ENCODE peak calls at places on chromosomes 6 and 20, in six cellular contexts. I, F, L, Y, C and A are unnamed samples.

GRCh38 chr20:1993986-1994385 is at the start of gene PDYN:
- DNase-seq in C (no peak), Y (no peak), F (no peak), L (no peak), I (no peak), A (no peak)

GRCh38 chr6:144449911-144450690 is 165.0 kb downstream of the UTRN start:
- DNase-seq in I (no peak), F (no peak), L (no peak), C (no peak), Y (no peak), A (no peak)

GRCh38 chr6:83464741-83465140 is 33.9 kb upstream of the ME1 start:
- DNase-seq in L (no peak), C (no peak), F (no peak), Y (peak; percentile 41), I (no peak), A (peak; percentile 83)

GRCh38 chr6:10315034-10315433 is 99.8 kb downstream of the TFAP2A start:
- DNase-seq in F (no peak), C (no peak), Y (no peak), I (no peak), L (no peak), A (no peak)

GRCh38 chr6:54617730-54618129 is 228.8 kb upstream of the FAM83B start:
- DNase-seq in Y (peak; percentile 64), I (no peak), F (peak; percentile 95), C (no peak), L (no peak), A (peak; percentile 46)

GRCh38 chr6:20952605-20953004 is 418.3 kb downstream of the CDKAL1 start:
- DNase-seq in L (no peak), Y (peak; percentile 92), F (peak; percentile 88), C (no peak), I (no peak), A (peak; percentile 93)

GRCh38 chr6:31048090-31048489 is 37.8 kb downstream of the MUC22 start:
- DNase-seq in F (no peak), L (no peak), C (no peak), I (no peak), Y (no peak), A (peak; percentile 28)

GRCh38 chr20:63163596-63164560 is 52.1 kb downstream of the YTHDF1 start:
- DNase-seq in Y (no peak), I (no peak), C (no peak), L (no peak), F (no peak), A (no peak)

GRCh38 chr6:4401408-4402367 is 266.3 kb upstream of the ECI2 start:
- DNase-seq in Y (peak; percentile 90), L (no peak), F (no peak), I (no peak), C (no peak), A (peak; percentile 80)

GRCh38 chr6:33248643-33248931 is 23.1 kb downstream of the VPS52 start:
- DNase-seq in L (no peak), I (no peak), C (no peak), F (peak; percentile 25), Y (no peak), A (peak; percentile 56)

GRCh38 chr6:34484899-34485298 is 19.0 kb downstream of the PACSIN1 start:
- DNase-seq in F (no peak), Y (peak; percentile 87), I (no peak), L (peak; percentile 63), C (peak; percentile 78), A (peak; percentile 93)

GRCh38 chr6:112050417-112050816 is 3.5 kb upstream of the CCN6 start:
- DNase-seq in L (no peak), I (no peak), Y (no peak), C (no peak), F (no peak), A (no peak)

GRCh38 chr20:38523697-38524096 is 51.1 kb downstream of the RALGAPB start:
- DNase-seq in Y (peak; percentile 86), L (no peak), C (no peak), I (no peak), F (peak; percentile 30), A (peak; percentile 83)

GRCh38 chr6:146295695-146296094 is 247.9 kb upstream of the RAB32 start:
- DNase-seq in L (no peak), Y (no peak), I (no peak), C (no peak), F (no peak), A (no peak)
- TF ChIP-seq CTCF in L (no peak), Y (no peak), I (no peak), C (no peak), F (no peak), A (no peak)

DNA sequence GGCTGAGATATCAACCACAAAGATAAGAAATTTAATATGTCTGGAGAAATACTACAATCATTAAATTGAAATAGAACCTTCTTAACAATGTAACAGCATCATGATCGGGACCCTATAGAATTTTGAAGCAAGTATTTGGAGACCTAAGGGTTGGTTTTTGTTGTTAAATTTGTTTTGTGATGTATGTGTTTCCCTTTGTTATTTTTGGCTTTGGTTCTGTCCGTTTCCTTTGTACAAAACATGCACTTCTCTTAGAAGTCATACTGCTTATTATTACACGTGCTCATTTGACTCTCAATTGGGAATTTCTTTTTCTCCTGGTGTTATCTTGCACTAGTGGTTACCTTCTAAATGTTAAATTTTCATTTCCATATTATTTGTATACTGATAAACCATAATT is 4.0 kb upstream of the PLN start:
- DNase-seq in F (peak; percentile 36), I (no peak), Y (no peak), C (no peak), L (no peak), A (no peak)
- H3K4me3 ChIP-seq in F (no peak overlapping the region), I (no peak overlapping the region), Y (no peak overlapping the region), C (no peak overlapping the region), L (no peak overlapping the region), A (no peak overlapping the region)

DNA sequence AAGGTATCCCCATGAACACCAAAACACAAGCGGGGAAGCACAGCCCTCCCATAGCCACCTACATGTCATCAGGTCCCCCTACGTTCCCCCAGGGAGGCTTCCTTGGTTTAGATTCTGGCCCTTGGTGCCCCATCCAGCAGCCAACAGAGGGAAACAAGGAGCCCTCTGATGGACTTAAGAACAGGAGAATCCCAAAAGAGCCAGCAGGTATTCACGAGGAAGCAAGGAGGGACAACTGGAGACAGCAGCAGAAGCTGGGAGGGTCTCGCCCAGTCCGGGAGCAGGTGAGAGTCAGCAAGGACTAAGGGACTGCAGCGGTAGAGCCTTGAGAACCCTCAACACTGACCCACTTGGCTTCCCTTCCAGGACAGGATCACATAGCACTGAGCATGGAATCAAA is 58.4 kb upstream of the TOP1 start:
- DNase-seq in F (no peak), L (no peak), Y (no peak), I (peak; percentile 8), C (no peak), A (no peak)
- TF ChIP-seq CTCF in F (no peak), L (no peak), Y (peak; percentile 5), I (no peak), C (no peak), A (peak; percentile 27)

GRCh38 chr6:149244105-149244504 is 73.4 kb upstream of the TAB2 start:
- DNase-seq in C (no peak), I (no peak), Y (no peak), F (no peak), L (no peak), A (no peak)
- H3K4me3 ChIP-seq in C (no peak overlapping the region), I (no peak overlapping the region), Y (no peak overlapping the region), F (no peak overlapping the region), L (no peak overlapping the region), A (no peak overlapping the region)

DNA sequence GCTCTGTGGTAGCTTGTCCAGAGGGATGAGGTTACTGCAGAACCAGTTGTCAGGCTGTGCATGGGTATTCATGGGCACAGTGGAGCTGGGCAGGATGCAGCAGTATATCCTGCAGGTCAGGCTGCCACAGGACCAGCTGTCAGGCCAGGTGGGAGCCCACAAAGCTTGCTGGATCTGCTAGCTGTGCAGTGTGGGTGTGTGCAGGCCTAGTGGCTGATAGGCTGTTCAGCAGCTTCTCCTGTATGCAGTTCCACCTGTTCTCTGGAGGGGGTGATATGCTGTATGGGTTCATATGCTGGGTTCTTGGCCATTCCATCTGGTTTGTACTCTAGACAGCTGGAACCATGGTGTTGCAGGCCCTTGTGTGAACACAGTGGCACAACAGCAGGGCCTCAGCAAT is 40.6 kb upstream of the TPD52L1 start:
- DNase-seq in C (no peak), F (no peak), I (no peak), L (no peak), Y (no peak), A (no peak)
- TF ChIP-seq CTCF in C (no peak), F (no peak), I (no peak), L (no peak), Y (no peak), A (no peak)

DNA sequence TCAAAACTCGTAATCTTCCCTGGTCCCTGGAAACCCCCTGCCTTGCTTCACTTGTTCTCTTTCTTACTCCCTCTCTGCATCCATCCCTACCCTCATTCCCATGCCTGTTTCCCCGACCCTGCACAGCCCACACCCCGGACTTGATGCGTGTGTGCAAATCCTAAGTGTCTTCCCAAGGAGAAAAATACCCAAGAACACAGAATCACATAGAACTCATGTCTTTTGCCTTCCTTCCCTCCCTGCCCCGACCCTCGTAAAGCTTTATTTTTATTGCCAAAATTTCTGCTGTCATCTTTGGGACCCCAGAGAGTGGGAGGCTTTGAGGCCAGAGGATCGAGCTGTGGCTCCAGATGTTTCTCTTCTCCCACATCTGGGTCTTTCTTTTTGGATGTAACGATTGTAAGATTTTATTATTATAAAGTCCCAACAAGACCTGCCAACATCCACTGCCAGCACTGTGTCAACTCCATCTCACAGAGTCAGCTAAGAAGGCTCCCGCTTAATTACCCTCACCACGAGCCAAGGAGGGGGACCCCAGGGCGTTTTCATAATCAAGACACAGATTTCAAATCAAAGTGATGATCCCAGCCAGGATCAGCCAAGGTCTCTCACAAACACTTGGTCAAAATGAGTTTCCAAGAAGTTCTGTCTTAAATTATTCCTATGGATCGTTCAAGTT is 169.8 kb upstream of the PMEPA1 start:
- DNase-seq in F (no peak), C (no peak), Y (no peak), I (no peak), L (no peak), A (no peak)
- H3K4me3 ChIP-seq in F (no peak overlapping the region), C (no peak overlapping the region), Y (no peak overlapping the region), I (no peak overlapping the region), L (no peak overlapping the region), A (no peak overlapping the region)

GRCh38 chr6:69162811-69163210 is 527.7 kb downstream of the ADGRB3 start:
- DNase-seq in I (no peak), F (peak; percentile 29), C (no peak), Y (peak; percentile 5), L (no peak), A (no peak)

DNA sequence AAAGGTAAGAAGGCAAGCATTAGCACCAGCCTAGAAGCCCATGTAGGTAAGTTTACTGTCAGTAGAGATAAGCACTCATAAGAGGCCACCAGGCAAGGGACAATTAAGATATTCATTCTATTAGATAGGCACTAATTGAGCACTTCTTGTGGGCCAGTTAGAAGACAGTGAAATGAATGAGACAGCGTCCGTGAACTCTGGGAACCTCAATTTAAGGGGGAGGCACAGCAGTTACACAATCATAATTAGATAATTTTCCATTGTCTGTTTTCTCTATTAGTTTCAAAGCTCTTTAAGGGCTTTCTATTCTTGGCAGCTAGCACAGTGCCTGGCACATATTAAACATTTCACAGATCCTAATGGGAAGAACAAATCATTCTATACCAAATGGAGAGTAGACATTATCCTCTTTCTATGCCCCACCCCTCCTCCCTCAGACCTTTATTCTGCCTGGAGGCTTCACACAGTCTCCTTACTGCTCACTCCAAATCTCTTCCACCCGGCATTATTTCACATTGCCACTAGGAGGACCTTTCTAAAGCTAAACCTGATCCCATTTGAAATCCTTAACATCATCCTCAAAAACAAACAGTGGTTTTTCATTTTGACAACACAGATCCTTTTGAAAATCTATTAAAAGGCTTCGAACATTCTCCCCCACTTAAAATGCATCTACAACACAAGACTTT is 529.6 kb downstream of the ADGRB3 start:
- DNase-seq in F (no peak), C (no peak), L (no peak), I (no peak), Y (no peak), A (peak; percentile 1)
- TF ChIP-seq CTCF in F (peak; percentile 16), C (peak; percentile 39), L (peak; percentile 20), I (peak; percentile 13), Y (no peak), A (peak; percentile 8)